ENCODE peak calls at places on chromosomes 12 and 14, in six cellular contexts. N is A549, F is stomach, Q is HepG2, X is tibial nerve, T is esophagus muscularis mucosa. U is an unnamed sample. For H3K9me3, the result is how much of the 10 kb centered on the place peaks cover.

GRCh38 chr12:38905480-38906351 is at the start of gene CPNE8:
- DNase-seq in T (peak), F (peak), Q (no peak), N (peak), X (peak), U (peak)

GRCh38 chr12:40693503-40693863 is 1.2 kb downstream of the CNTN1 start:
- DNase-seq in T (no peak), X (peak), Q (no peak), N (peak), F (no peak), U (peak)

GRCh38 chr12:49055978-49056754 is 4.4 kb downstream of the KMT2D start:
- DNase-seq in N (peak), X (no peak), T (no peak), Q (peak), F (peak), U (peak)

GRCh38 chr12:10715491-10715890 is 7.6 kb downstream of the YBX3 start:
- DNase-seq in Q (no peak), N (no peak), X (no peak), T (no peak), F (no peak), U (no peak)

GRCh38 chr12:18583655-18584054 is 154.2 kb downstream of the PLCZ1 start:
- DNase-seq in X (no peak), F (no peak), N (no peak), Q (no peak), T (no peak), U (no peak)

GRCh38 chr12:77324763-77325468 is 259.5 kb upstream of the E2F7 start:
- DNase-seq in F (peak), N (peak), Q (peak), X (peak), T (no peak), U (peak)

GRCh38 chr12:49105504-49106120 is 5.0 kb downstream of the LMBR1L start:
- DNase-seq in N (no peak), T (no peak), Q (no peak), F (no peak), X (no peak), U (no peak)

GRCh38 chr12:50764861-50765324 is 992 bp downstream of the ATF1 start:
- DNase-seq in F (no peak), X (no peak), N (peak), T (no peak), Q (peak), U (peak)

GRCh38 chr14:72894623-72895378 is 900 bp upstream of the DPF3 start:
- DNase-seq in F (no peak), Q (no peak), X (no peak), T (no peak), N (no peak), U (no peak)

GRCh38 chr14:52073251-52073650 is 4.4 kb upstream of the NID2 start:
- DNase-seq in F (no peak), Q (no peak), T (no peak), X (no peak), N (no peak), U (no peak)

GRCh38 chr12:66087365-66087943 is 43.1 kb downstream of the LLPH start:
- DNase-seq in N (peak), T (no peak), F (peak), X (peak), Q (peak), U (peak)

GRCh38 chr14:94322648-94323570 is at the start of gene SERPINA6:
- DNase-seq in F (no peak), N (no peak), Q (peak), T (peak), X (no peak), U (no peak)

GRCh38 chr14:60970146-60970545 is 10.7 kb downstream of the TRMT5 start:
- DNase-seq in Q (no peak), F (no peak), X (no peak), N (no peak), T (no peak), U (no peak)

GRCh38 chr14:60971271-60971670 is 9.6 kb downstream of the TRMT5 start:
- DNase-seq in X (no peak), N (no peak), Q (no peak), T (no peak), F (no peak), U (no peak)

GRCh38 chr14:60968671-60969070 is 12.2 kb downstream of the TRMT5 start:
- DNase-seq in X (no peak), N (no peak), T (no peak), F (no peak), Q (no peak), U (no peak)

GRCh38 chr14:60965402-60965801 is 15.5 kb downstream of the TRMT5 start:
- DNase-seq in F (no peak), T (no peak), X (no peak), Q (no peak), N (peak), U (no peak)

GRCh38 chr14:60968099-60968498 is 12.8 kb downstream of the TRMT5 start:
- DNase-seq in X (no peak), T (no peak), Q (no peak), N (no peak), F (no peak), U (no peak)
- H3K9me3 ChIP-seq in X (under half), T (under half), Q (under half), N (under half), F (under half), U (under half)

GRCh38 chr12:1838994-1839365 is 18.6 kb downstream of the LRTM2 start:
- DNase-seq in N (no peak), T (no peak), X (no peak), Q (no peak), F (no peak), U (peak)
- H3K4me3 ChIP-seq in N (no peak), T (no peak), X (no peak), Q (no peak), F (no peak), U (no peak)

GRCh38 chr12:116559330-116560080 is at the start of gene MAP1LC3B2:
- DNase-seq in F (peak), X (no peak), N (peak), Q (peak), T (no peak), U (peak)
- TF ChIP-seq EP300 in F (no peak), X (peak), N (no peak), Q (no peak), T (no peak), U (no peak)

DNA sequence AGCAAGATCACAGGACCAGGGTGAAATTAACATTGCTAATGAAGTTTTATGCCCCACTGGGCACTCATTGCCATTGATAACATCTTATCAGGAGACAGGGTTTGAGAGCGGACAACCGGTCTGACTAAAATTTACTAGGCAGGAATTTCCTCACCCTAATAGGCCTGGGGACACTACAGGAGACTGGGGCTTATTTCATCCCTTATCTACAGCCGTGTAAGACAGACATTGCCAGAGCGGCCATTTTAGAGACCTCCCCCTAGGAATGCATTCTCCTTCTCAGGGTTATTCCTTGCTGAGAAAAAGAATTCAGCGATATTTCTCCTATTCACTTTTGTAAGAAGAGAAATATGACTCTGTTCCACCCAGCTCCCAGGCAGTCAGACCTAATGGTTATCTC is 8.3 kb downstream of the OR4K17 start:
- DNase-seq in N (no peak), F (no peak), X (no peak), Q (no peak), T (no peak), U (no peak)
- H3K9me3 ChIP-seq in N (under half), F (under half), X (under half), Q (under half), T (under half), U (under half)

GRCh38 chr14:43755707-43756106 is 751.4 kb downstream of the FSCB start:
- DNase-seq in F (no peak), T (no peak), Q (no peak), X (no peak), N (no peak), U (no peak)

GRCh38 chr14:43754838-43755237 is 752.2 kb downstream of the FSCB start:
- DNase-seq in F (no peak), N (no peak), Q (no peak), X (no peak), T (no peak), U (no peak)
- H3K4me3 ChIP-seq in F (no peak), N (no peak), Q (no peak), X (no peak), T (no peak), U (no peak)

GRCh38 chr12:113242018-113242418 is 20.8 kb downstream of the TPCN1 start:
- DNase-seq in Q (no peak), T (no peak), F (peak), X (no peak), N (no peak), U (no peak)
- TF ChIP-seq EP300 in Q (no peak), T (no peak), F (no peak), X (no peak), N (no peak), U (no peak)

DNA sequence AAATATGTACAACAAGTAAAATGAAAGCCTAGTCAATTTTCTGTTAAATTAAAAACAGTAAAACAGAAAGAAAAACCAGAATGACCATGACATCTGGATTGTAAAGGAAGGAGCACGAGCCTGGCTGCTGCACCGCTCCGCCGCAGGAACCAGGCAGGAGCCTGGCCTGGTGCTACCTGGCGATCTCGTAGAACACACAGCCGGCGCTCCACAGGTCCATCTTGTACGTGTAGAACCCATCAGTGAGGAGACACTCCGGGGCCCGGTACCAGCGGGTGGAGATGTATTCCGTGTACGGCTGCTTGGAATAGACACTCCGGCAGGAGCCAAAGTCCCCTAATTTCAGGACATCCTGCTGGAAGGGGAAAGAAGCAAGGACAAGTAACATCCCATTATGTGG is 54.3 kb downstream of the MOK start:
- DNase-seq in F (no peak), T (no peak), Q (no peak), X (no peak), N (no peak), U (no peak)
- H3K9me3 ChIP-seq in F (under half), T (under half), Q (under half), X (under half), N (under half), U (under half)